ENCODE peak calls at places on chromosome 13, in seven cellular contexts. L is effector memory CD8-positive, alpha-beta T cell; E is left ventricle myocardium inferior; Q is stimulated activated CD4-positive, alpha-beta T cell treated with anti-CD3 and anti-CD28 coated beads, Interleukin-4, amount 100 ng/mL, for 24 hours; I is iris pigment epithelial cell; D is M059J; U is GM23338. R is an unnamed sample.

GRCh38 chr13:106680796-106681482 is 113.0 kb upstream of the ARGLU1 start:
- DNase-seq in L (no peak), E (no peak), Q (no peak), I (no peak), D (no peak), U (peak; percentile 82), R (no peak)

GRCh38 chr13:83839158-83839557 is 43.1 kb downstream of the SLITRK1 start:
- DNase-seq in L (no peak), E (no peak), Q (no peak), I (no peak), D (no peak), U (peak; percentile 36), R (no peak)

GRCh38 chr13:30810261-30810701 is 74.9 kb downstream of the ALOX5AP start:
- DNase-seq in L (no peak), E (no peak), Q (no peak), I (no peak), D (peak; percentile 57), U (no peak), R (no peak)

GRCh38 chr13:60691268-60691667 is 294.2 kb downstream of the TDRD3 start:
- DNase-seq in L (no peak), E (no peak), Q (no peak), I (no peak), D (no peak), U (no peak), R (no peak)

GRCh38 chr13:44403720-44404063 is 30.1 kb downstream of the SERP2 start:
- DNase-seq in L (no peak), E (no peak), Q (no peak), I (no peak), D (peak; percentile 49), U (peak; percentile 35), R (no peak)

GRCh38 chr13:67366533-67366932 is 136.4 kb upstream of the PCDH9 start:
- DNase-seq in L (no peak), E (no peak), Q (no peak), I (peak; percentile 71), D (no peak), U (no peak), R (no peak)

GRCh38 chr13:52924241-52925148 is 76.1 kb upstream of the PCDH8 start:
- DNase-seq in L (no peak), E (no peak), Q (no peak), I (no peak), D (no peak), U (no peak), R (no peak)

GRCh38 chr13:34749046-34749445 is 193.0 kb upstream of the NBEA start:
- DNase-seq in L (no peak), E (no peak), Q (no peak), I (no peak), D (no peak), U (no peak), R (no peak)

GRCh38 chr13:65595881-65596280 is 1634.3 kb downstream of the PCDH9 start:
- DNase-seq in L (no peak), E (no peak), Q (no peak), I (peak; percentile 68), D (no peak), U (no peak), R (no peak)

GRCh38 chr13:102035969-102036368 is 365.9 kb downstream of the FGF14 start:
- DNase-seq in L (no peak), E (no peak), Q (no peak), I (no peak), D (no peak), U (no peak), R (no peak)

GRCh38 chr13:43567608-43568007 is 219.2 kb downstream of the ENOX1 start:
- DNase-seq in L (no peak), E (no peak), Q (no peak), I (peak; percentile 85), D (peak; percentile 27), U (no peak), R (no peak)

GRCh38 chr13:79989251-79989661 is 351.7 kb downstream of the SPRY2 start:
- DNase-seq in L (no peak), E (no peak), Q (no peak), I (no peak), D (peak; percentile 91), U (no peak), R (peak; percentile 51)

GRCh38 chr13:46553521-46553885 is 533 bp downstream of the LRCH1 start:
- DNase-seq in L (no peak), E (no peak), Q (peak; percentile 18), I (no peak), D (no peak), U (peak; percentile 51), R (no peak)

GRCh38 chr13:49679244-49679643 is 12.0 kb downstream of the EBPL start:
- DNase-seq in L (no peak), E (no peak), Q (no peak), I (peak; percentile 52), D (peak; percentile 21), U (no peak), R (no peak)

GRCh38 chr13:113158946-113159345 is 498 bp downstream of the PROZ start:
- DNase-seq in L (no peak), E (no peak), Q (no peak), I (no peak), D (no peak), U (peak; percentile 26), R (no peak)

GRCh38 chr13:44969858-44970484 is 19.3 kb downstream of the NUFIP1 start:
- DNase-seq in L (no peak), E (no peak), Q (no peak), I (peak; percentile 59), D (peak; percentile 62), U (peak; percentile 87), R (peak; percentile 22)

GRCh38 chr13:108549989-108550388 is 79.4 kb upstream of the MYO16 start:
- DNase-seq in L (no peak), E (no peak), Q (no peak), I (no peak), D (no peak), U (no peak), R (no peak)

GRCh38 chr13:21657538-21657937 is 13.3 kb upstream of the FGF9 start:
- DNase-seq in L (no peak), E (no peak), Q (no peak), I (peak; percentile 81), D (peak; percentile 64), U (no peak), R (no peak)

GRCh38 chr13:66618702-66619101 is 611.4 kb downstream of the PCDH9 start:
- DNase-seq in L (no peak), E (no peak), Q (no peak), I (peak; percentile 61), D (no peak), U (peak; percentile 55), R (no peak)

GRCh38 chr13:57629821-57630235 is 1.7 kb upstream of the PCDH17 start:
- DNase-seq in L (no peak), E (peak; percentile 91), Q (no peak), I (peak; percentile 76), D (peak; percentile 78), U (peak; percentile 99), R (no peak)

GRCh38 chr13:113461022-113461751 is 7.9 kb upstream of the ADPRHL1 start:
- DNase-seq in L (no peak), E (no peak), Q (no peak), I (no peak), D (no peak), U (no peak), R (no peak)

GRCh38 chr13:20997301-20998061 is 63.9 kb downstream of the LATS2 start:
- DNase-seq in L (no peak), E (peak; percentile 53), Q (no peak), I (peak; percentile 94), D (peak; percentile 94), U (peak; percentile 75), R (peak; percentile 98)

GRCh38 chr13:110650436-110650835 is 35.1 kb downstream of the NAXD start:
- DNase-seq in L (no peak), E (no peak), Q (no peak), I (no peak), D (no peak), U (no peak), R (no peak)

GRCh38 chr13:76292031-76292430 is 594.2 kb downstream of the KCTD12 start:
- DNase-seq in L (no peak), E (no peak), Q (no peak), I (no peak), D (no peak), U (no peak), R (no peak)

GRCh38 chr13:28459911-28460310 is 35.0 kb downstream of the FLT1 start:
- DNase-seq in L (no peak), E (no peak), Q (no peak), I (no peak), D (no peak), U (no peak), R (no peak)

GRCh38 chr13:30196025-30196424 is 111.3 kb downstream of the KATNAL1 start:
- DNase-seq in L (no peak), E (no peak), Q (no peak), I (peak; percentile 51), D (peak; percentile 42), U (peak; percentile 68), R (no peak)